ENCODE peak calls at places on chromosomes 5 and 9, in six cellular contexts. One of them, this sample, is unnamed.
A peak's percentile ranks its signal among the peaks of the same experiment; 100 is the strongest.

GRCh38 chr5:23235246-23235645 is 272.2 kb upstream of the PRDM9 start:
- DNase-seq in OCI-LY7: no peak
- DNase-seq in globus pallidus: no peak
- DNase-seq in HuH-7.5: no peak
- DNase-seq in Calu3: no peak
- DNase-seq in PC-9: no peak
- DNase-seq in this sample: no peak

GRCh38 chr5:88834499-88834898 is 48.5 kb downstream of the MEF2C start:
- DNase-seq in globus pallidus: no peak
- DNase-seq in HuH-7.5: no peak
- DNase-seq in Calu3: no peak
- DNase-seq in PC-9: no peak
- DNase-seq in OCI-LY7: no peak
- DNase-seq in this sample: no peak

GRCh38 chr5:23721336-23721735 is 213.9 kb downstream of the PRDM9 start:
- DNase-seq in Calu3: no peak
- DNase-seq in OCI-LY7: no peak
- DNase-seq in HuH-7.5: no peak
- DNase-seq in PC-9: no peak
- DNase-seq in globus pallidus: no peak
- DNase-seq in this sample: no peak

GRCh38 chr5:147666419-147666818 is 116.1 kb downstream of the JAKMIP2 start:
- DNase-seq in PC-9: no peak
- DNase-seq in HuH-7.5: no peak
- DNase-seq in OCI-LY7: no peak
- DNase-seq in Calu3: no peak
- DNase-seq in globus pallidus: no peak
- DNase-seq in this sample: no peak

GRCh38 chr5:119400248-119400647 is 44.4 kb downstream of the TNFAIP8 start:
- DNase-seq in OCI-LY7: no peak
- DNase-seq in globus pallidus: no peak
- DNase-seq in PC-9: peak; percentile 43
- DNase-seq in Calu3: no peak
- DNase-seq in HuH-7.5: no peak
- DNase-seq in this sample: no peak

GRCh38 chr5:7078901-7079300 is 317.0 kb upstream of the ADCY2 start:
- DNase-seq in PC-9: no peak
- DNase-seq in Calu3: no peak
- DNase-seq in OCI-LY7: peak; percentile 1
- DNase-seq in HuH-7.5: no peak
- DNase-seq in globus pallidus: no peak
- DNase-seq in this sample: no peak

GRCh38 chr5:118681655-118682054 is 306.7 kb downstream of the DTWD2 start:
- DNase-seq in OCI-LY7: no peak
- DNase-seq in HuH-7.5: no peak
- DNase-seq in PC-9: no peak
- DNase-seq in globus pallidus: no peak
- DNase-seq in Calu3: no peak
- DNase-seq in this sample: no peak

GRCh38 chr9:73179594-73179993 is 27.9 kb downstream of the ANXA1 start:
- DNase-seq in HuH-7.5: no peak
- DNase-seq in PC-9: peak; percentile 95
- DNase-seq in OCI-LY7: no peak
- DNase-seq in globus pallidus: no peak
- DNase-seq in Calu3: peak; percentile 26
- DNase-seq in this sample: no peak

GRCh38 chr9:110095238-110095637 is 112.7 kb downstream of the C9orf152 start:
- DNase-seq in Calu3: no peak
- DNase-seq in HuH-7.5: no peak
- DNase-seq in globus pallidus: no peak
- DNase-seq in PC-9: no peak
- DNase-seq in OCI-LY7: no peak
- DNase-seq in this sample: no peak

GRCh38 chr9:112049834-112050516 is 125.1 kb downstream of the SUSD1 start:
- DNase-seq in globus pallidus: no peak
- DNase-seq in OCI-LY7: no peak
- DNase-seq in PC-9: no peak
- DNase-seq in Calu3: no peak
- DNase-seq in HuH-7.5: no peak
- DNase-seq in this sample: no peak

GRCh38 chr5:81606150-81606549 is 144.7 kb downstream of the SSBP2 start:
- DNase-seq in HuH-7.5: no peak
- DNase-seq in OCI-LY7: no peak
- DNase-seq in globus pallidus: no peak
- DNase-seq in PC-9: no peak
- DNase-seq in Calu3: no peak
- DNase-seq in this sample: no peak

GRCh38 chr5:54637654-54638053 is 120.1 kb downstream of the SNX18 start:
- DNase-seq in globus pallidus: peak; percentile 37
- DNase-seq in Calu3: no peak
- DNase-seq in PC-9: no peak
- DNase-seq in OCI-LY7: no peak
- DNase-seq in HuH-7.5: no peak
- DNase-seq in this sample: no peak

GRCh38 chr5:33120671-33121070 is 320.1 kb upstream of the TARS1 start:
- DNase-seq in HuH-7.5: no peak
- DNase-seq in OCI-LY7: no peak
- DNase-seq in PC-9: no peak
- DNase-seq in Calu3: no peak
- DNase-seq in globus pallidus: no peak
- DNase-seq in this sample: peak; percentile 43

GRCh38 chr5:94618029-94618492 is 343 bp downstream of the KIAA0825 start:
- DNase-seq in HuH-7.5: peak; percentile 19
- DNase-seq in Calu3: peak; percentile 54
- DNase-seq in PC-9: peak; percentile 57
- DNase-seq in globus pallidus: no peak
- DNase-seq in OCI-LY7: peak; percentile 16
- DNase-seq in this sample: peak; percentile 68

GRCh38 chr5:68093455-68094159 is 121.9 kb upstream of the PIK3R1 start:
- DNase-seq in OCI-LY7: no peak
- DNase-seq in globus pallidus: no peak
- DNase-seq in HuH-7.5: no peak
- DNase-seq in PC-9: no peak
- DNase-seq in Calu3: no peak
- DNase-seq in this sample: no peak

GRCh38 chr9:69179037-69179436 is 5.0 kb downstream of the TJP2 start:
- DNase-seq in PC-9: no peak
- DNase-seq in HuH-7.5: no peak
- DNase-seq in Calu3: no peak
- DNase-seq in OCI-LY7: no peak
- DNase-seq in globus pallidus: no peak
- DNase-seq in this sample: no peak

GRCh38 chr9:38003946-38004808 is 64.8 kb downstream of the SHB start:
- DNase-seq in PC-9: no peak
- DNase-seq in HuH-7.5: no peak
- DNase-seq in globus pallidus: no peak
- DNase-seq in OCI-LY7: no peak
- DNase-seq in Calu3: no peak
- DNase-seq in this sample: no peak

GRCh38 chr5:107135391-107135790 is 535.3 kb downstream of the EFNA5 start:
- DNase-seq in globus pallidus: no peak
- DNase-seq in PC-9: peak; percentile 49
- DNase-seq in HuH-7.5: no peak
- DNase-seq in Calu3: no peak
- DNase-seq in OCI-LY7: no peak
- DNase-seq in this sample: no peak

GRCh38 chr5:67983251-67983941 is 232.2 kb upstream of the PIK3R1 start:
- DNase-seq in HuH-7.5: no peak
- DNase-seq in globus pallidus: no peak
- DNase-seq in Calu3: no peak
- DNase-seq in PC-9: no peak
- DNase-seq in OCI-LY7: no peak
- DNase-seq in this sample: no peak

GRCh38 chr5:1176473-1177391 is 24.7 kb upstream of the SLC6A19 start:
- DNase-seq in PC-9: no peak
- DNase-seq in HuH-7.5: no peak
- DNase-seq in OCI-LY7: no peak
- DNase-seq in Calu3: no peak
- DNase-seq in globus pallidus: no peak
- DNase-seq in this sample: no peak

GRCh38 chr5:41695920-41696582 is 174.2 kb downstream of the OXCT1 start:
- DNase-seq in HuH-7.5: no peak
- DNase-seq in OCI-LY7: peak; percentile 26
- DNase-seq in globus pallidus: no peak
- DNase-seq in Calu3: no peak
- DNase-seq in PC-9: no peak
- DNase-seq in this sample: no peak

GRCh38 chr9:113573303-113573958 is 109.9 kb downstream of the RGS3 start:
- DNase-seq in OCI-LY7: no peak
- DNase-seq in globus pallidus: no peak
- DNase-seq in PC-9: no peak
- DNase-seq in HuH-7.5: no peak
- DNase-seq in Calu3: no peak
- DNase-seq in this sample: no peak

GRCh38 chr5:14900661-14901461 is 29.3 kb upstream of the ANKH start:
- DNase-seq in Calu3: no peak
- DNase-seq in HuH-7.5: peak; percentile 27
- DNase-seq in PC-9: peak; percentile 31
- DNase-seq in globus pallidus: no peak
- DNase-seq in OCI-LY7: no peak
- DNase-seq in this sample: peak; percentile 57

GRCh38 chr9:89940625-89941024 is 335.8 kb downstream of the GADD45G start:
- DNase-seq in PC-9: no peak
- DNase-seq in OCI-LY7: no peak
- DNase-seq in HuH-7.5: no peak
- DNase-seq in Calu3: no peak
- DNase-seq in globus pallidus: no peak
- DNase-seq in this sample: no peak

GRCh38 chr5:38466444-38467189 is 89.8 kb downstream of the LIFR start:
- DNase-seq in HuH-7.5: no peak
- DNase-seq in globus pallidus: peak; percentile 78
- DNase-seq in Calu3: no peak
- DNase-seq in OCI-LY7: no peak
- DNase-seq in PC-9: no peak
- DNase-seq in this sample: no peak

GRCh38 chr9:134540441-134541372 is 100.9 kb upstream of the COL5A1 start:
- DNase-seq in OCI-LY7: no peak
- DNase-seq in PC-9: no peak
- DNase-seq in globus pallidus: no peak
- DNase-seq in HuH-7.5: no peak
- DNase-seq in Calu3: no peak
- DNase-seq in this sample: no peak

GRCh38 chr9:36029765-36030528 is 6.8 kb upstream of the RECK start:
- DNase-seq in PC-9: peak; percentile 87
- DNase-seq in globus pallidus: no peak
- DNase-seq in HuH-7.5: no peak
- DNase-seq in Calu3: no peak
- DNase-seq in OCI-LY7: no peak
- DNase-seq in this sample: peak; percentile 56

GRCh38 chr5:78726003-78726402 is 77.4 kb upstream of the LHFPL2 start:
- DNase-seq in Calu3: no peak
- DNase-seq in OCI-LY7: no peak
- DNase-seq in HuH-7.5: no peak
- DNase-seq in PC-9: no peak
- DNase-seq in globus pallidus: no peak
- DNase-seq in this sample: no peak

GRCh38 chr5:11851402-11851801 is 52.8 kb downstream of the CTNND2 start:
- DNase-seq in OCI-LY7: no peak
- DNase-seq in globus pallidus: peak; percentile 1
- DNase-seq in HuH-7.5: no peak
- DNase-seq in Calu3: peak; percentile 39
- DNase-seq in PC-9: no peak
- DNase-seq in this sample: no peak

GRCh38 chr5:78509884-78510769 is 138.4 kb downstream of the LHFPL2 start:
- DNase-seq in HuH-7.5: peak; percentile 60
- DNase-seq in PC-9: no peak
- DNase-seq in Calu3: peak; percentile 60
- DNase-seq in globus pallidus: peak; percentile 61
- DNase-seq in OCI-LY7: peak; percentile 71
- DNase-seq in this sample: no peak

GRCh38 chr9:69325409-69326212 is 596 bp downstream of the ENTREP1 start:
- DNase-seq in globus pallidus: no peak
- DNase-seq in PC-9: no peak
- DNase-seq in HuH-7.5: peak; percentile 38
- DNase-seq in OCI-LY7: no peak
- DNase-seq in Calu3: peak; percentile 19
- DNase-seq in this sample: no peak

This sample was measured in SJSA1.